ENCODE peak calls at places on chromosomes 3 and 15, in ten cellular contexts. S, A, D, R, W, L, Q, B, C and J are unnamed samples.

GRCh38 chr3:35141406-35141805 is 497.9 kb upstream of the ARPP21 start:
- DNase-seq in C (no peak), S (no peak), B (no peak), W (no peak), D (peak), R (no peak), L (no peak), Q (no peak), A (no peak), J (no peak)

GRCh38 chr3:118485693-118486092 is 549.0 kb downstream of the IGSF11 start:
- DNase-seq in C (no peak), L (no peak), Q (no peak), A (no peak), S (no peak), B (no peak), W (no peak), R (no peak), D (no peak), J (no peak)

GRCh38 chr15:53844634-53845033 is 85.2 kb upstream of the WDR72 start:
- DNase-seq in L (no peak), B (no peak), R (no peak), A (no peak), D (no peak), S (no peak), C (no peak), W (no peak), Q (no peak), J (no peak)

GRCh38 chr15:62183130-62183529 is 18.0 kb upstream of the C2CD4B start:
- DNase-seq in L (no peak), A (no peak), R (no peak), C (no peak), S (no peak), D (no peak), W (no peak), Q (no peak), B (no peak), J (no peak)

GRCh38 chr3:64539451-64540196 is 148.2 kb downstream of the ADAMTS9 start:
- DNase-seq in C (no peak), W (no peak), S (peak), B (no peak), D (peak), L (no peak), A (no peak), R (no peak), Q (peak), J (no peak)

GRCh38 chr3:135228131-135228530 is 433.1 kb downstream of the EPHB1 start:
- DNase-seq in Q (no peak), W (no peak), D (no peak), L (no peak), R (no peak), B (no peak), S (no peak), A (no peak), C (no peak), J (no peak)

GRCh38 chr15:88636039-88636438 is 2.8 kb upstream of the ISG20 start:
- DNase-seq in A (no peak), D (no peak), L (peak), Q (no peak), B (peak), S (no peak), C (no peak), W (no peak), R (no peak), J (peak)

GRCh38 chr3:194098036-194098871 is 37.7 kb upstream of the HES1 start:
- DNase-seq in R (no peak), W (no peak), B (peak), Q (no peak), C (no peak), L (no peak), A (no peak), S (no peak), D (peak), J (peak)

GRCh38 chr3:155704771-155705559 is 39.9 kb downstream of the PLCH1 start:
- DNase-seq in A (no peak), Q (no peak), B (no peak), D (peak), S (no peak), L (no peak), W (no peak), R (no peak), C (peak), J (no peak)

GRCh38 chr15:96121521-96121920 is 209.0 kb upstream of the NR2F2 start:
- DNase-seq in W (no peak), B (no peak), C (no peak), D (no peak), A (no peak), L (no peak), Q (no peak), R (no peak), S (no peak), J (no peak)

GRCh38 chr15:98955331-98955730 is 52.3 kb downstream of the PGPEP1L start:
- DNase-seq in W (no peak), R (no peak), A (no peak), L (no peak), C (peak), B (no peak), Q (peak), S (no peak), D (no peak), J (no peak)